ENCODE peak calls at places on chromosomes 1 and 21, in four cellular contexts. I, Y, M and D are unnamed samples.

GRCh38 chr21:33015091-33015490 is 10.6 kb upstream of the OLIG2 start:
- DNase-seq in M (no peak), Y (no peak), I (no peak), D (no peak)

GRCh38 chr1:212205843-212206242 is 79.4 kb upstream of the PPP2R5A start:
- DNase-seq in I (no peak), Y (no peak), M (no peak), D (no peak)

GRCh38 chr1:93816970-93817738 is 61.9 kb downstream of the DNTTIP2 start:
- DNase-seq in M (no peak), Y (no peak), I (peak), D (no peak)

GRCh38 chr1:10696977-10697376 is 99.5 kb downstream of the CASZ1 start:
- DNase-seq in Y (no peak), I (no peak), M (no peak), D (no peak)

GRCh38 chr1:226097866-226098625 is 35.5 kb downstream of the H3-3A start:
- DNase-seq in Y (no peak), I (no peak), M (no peak), D (no peak)

GRCh38 chr1:5099558-5099957 is 445.1 kb downstream of the AJAP1 start:
- DNase-seq in Y (no peak), I (peak), M (no peak), D (peak)

GRCh38 chr1:64209221-64209620 is 5.8 kb downstream of the UBE2U start:
- DNase-seq in Y (no peak), I (no peak), M (no peak), D (no peak)

GRCh38 chr1:158045639-158046038 is 52.2 kb downstream of the KIRREL1 start:
- DNase-seq in M (peak), Y (no peak), I (no peak), D (no peak)

GRCh38 chr1:9167638-9168037 is 38.7 kb upstream of the GPR157 start:
- DNase-seq in Y (no peak), I (no peak), M (no peak), D (no peak)

GRCh38 chr21:8991088-8991907 is 1530.1 kb upstream of the TPTE start:
- DNase-seq in I (no peak), M (no peak), Y (no peak), D (peak)

GRCh38 chr1:84682047-84682446 is 8.2 kb downstream of the SSX2IP start:
- DNase-seq in I (no peak), M (no peak), Y (no peak), D (no peak)

GRCh38 chr1:247812637-247813036 is 11.3 kb downstream of the OR14A16 start:
- DNase-seq in M (no peak), Y (no peak), I (no peak), D (no peak)

GRCh38 chr1:23475641-23476040 is 8.3 kb downstream of the ASAP3 start:
- DNase-seq in M (no peak), Y (no peak), I (no peak), D (no peak)

GRCh38 chr1:9101510-9102146 is 27.3 kb downstream of the GPR157 start:
- DNase-seq in Y (peak), I (peak), M (peak), D (peak)

GRCh38 chr1:100332331-100332730 is 20.0 kb upstream of the CDC14A start:
- DNase-seq in Y (no peak), I (no peak), M (no peak), D (no peak)

GRCh38 chr1:53147171-53147570 is 4.7 kb upstream of the SLC1A7 start:
- DNase-seq in Y (no peak), I (peak), M (no peak), D (no peak)

GRCh38 chr1:183670169-183670568 is 17.1 kb upstream of the APOBEC4 start:
- DNase-seq in I (no peak), M (no peak), Y (no peak), D (no peak)

GRCh38 chr1:218775476-218776170 is 398.1 kb upstream of the LYPLAL1 start:
- DNase-seq in I (no peak), M (no peak), Y (no peak), D (no peak)

GRCh38 chr1:181931873-181932272 is 129.6 kb downstream of the ZNF648 start:
- DNase-seq in I (no peak), Y (no peak), M (no peak), D (no peak)

GRCh38 chr1:181936768-181937581 is 124.5 kb downstream of the ZNF648 start:
- DNase-seq in I (peak), Y (no peak), M (peak), D (peak)

DNA sequence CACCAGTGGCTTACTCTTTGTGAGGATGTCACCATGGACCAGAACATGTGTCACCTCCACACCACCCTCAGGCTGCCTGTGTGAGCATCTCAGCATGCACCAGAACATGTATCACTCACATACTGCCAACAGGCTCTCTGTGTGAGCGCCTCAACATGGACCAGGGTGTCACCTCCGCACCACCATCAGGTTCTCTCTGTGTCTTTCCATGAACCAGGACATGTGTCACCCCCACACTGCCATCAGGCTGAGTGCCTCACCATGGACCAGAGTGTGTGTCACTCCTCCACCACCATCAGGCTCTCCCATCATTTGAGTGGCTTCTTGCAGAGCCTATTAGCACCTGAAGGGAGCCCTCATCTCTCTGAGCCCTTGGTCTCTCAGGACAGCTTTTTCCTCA is 125.2 kb downstream of the ZNF648 start:
- DNase-seq in I (no peak), M (no peak), Y (no peak), D (no peak)
- H3K27ac ChIP-seq in I (no peak), M (no peak), Y (no peak), D (no peak)

DNA sequence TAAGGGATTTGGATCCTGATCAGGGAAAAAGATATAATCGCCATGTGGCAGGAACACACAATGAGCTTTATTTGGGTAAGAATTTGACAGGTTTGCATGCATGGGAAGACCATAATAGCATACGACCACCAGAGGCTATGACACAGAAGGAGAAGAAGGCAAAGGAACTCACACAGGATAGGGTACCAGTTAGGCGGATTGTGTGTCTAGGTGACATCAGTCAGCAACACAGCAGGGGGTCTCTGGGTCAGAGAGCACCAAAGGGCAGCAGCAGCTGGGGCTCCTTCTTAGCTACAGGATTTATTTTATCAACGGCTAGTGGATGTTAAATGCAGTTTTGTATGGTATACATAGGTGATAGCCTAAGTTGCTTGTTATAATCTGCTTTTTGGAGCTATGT is 551.3 kb downstream of the KCNT2 start:
- DNase-seq in Y (no peak), M (no peak), I (no peak), D (no peak)
- H3K27ac ChIP-seq in Y (no peak), M (no peak), I (no peak), D (no peak)

GRCh38 chr21:29166853-29167252 is 36.4 kb downstream of the MAP3K7CL start:
- DNase-seq in I (no peak), Y (no peak), M (no peak), D (no peak)
- H3K27ac ChIP-seq in I (no peak), Y (no peak), M (no peak), D (no peak)

DNA sequence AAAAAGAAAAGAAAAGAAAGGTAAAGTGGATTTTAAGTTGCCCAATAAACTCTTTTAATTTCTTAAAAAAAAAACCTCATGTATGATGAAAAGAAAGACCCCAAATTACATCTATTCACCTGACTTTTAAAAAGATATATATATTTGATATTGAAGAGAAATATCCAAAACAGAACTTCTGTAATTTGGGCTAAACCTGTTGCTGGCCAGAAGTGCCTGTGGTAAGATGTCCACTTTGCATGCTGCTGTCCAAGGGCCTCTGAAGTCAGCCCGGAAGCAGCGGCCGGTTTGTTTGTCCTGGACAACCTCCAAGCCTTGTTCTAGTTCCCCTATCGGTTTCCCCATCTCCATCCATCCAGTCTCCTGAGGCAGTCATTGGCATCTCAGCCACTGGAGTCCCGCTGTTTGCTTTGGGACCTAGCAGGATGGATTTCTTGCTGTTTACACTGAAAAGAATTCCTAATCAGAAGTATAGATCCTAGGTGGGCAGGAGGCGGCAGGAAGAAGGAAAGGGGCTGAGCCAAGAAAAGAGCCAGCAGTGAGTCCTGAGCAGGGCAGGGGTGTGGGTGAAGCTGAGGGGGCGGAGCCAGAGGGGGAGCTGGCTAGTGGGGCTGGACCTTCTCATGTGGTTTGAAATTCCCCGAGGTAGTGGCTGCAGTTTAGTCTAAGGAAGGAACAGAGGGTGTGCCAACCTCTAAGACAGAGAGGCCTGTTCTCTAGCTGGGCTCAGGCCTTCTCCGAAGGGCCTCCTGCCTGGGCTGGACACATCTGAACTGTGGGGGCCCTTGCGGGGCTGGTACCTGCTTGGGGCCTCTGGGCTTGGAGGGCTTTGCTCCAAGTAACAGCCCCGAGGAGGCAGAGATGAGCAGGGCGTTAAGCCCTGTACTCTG is 3.3 kb downstream of the NCMAP start:
- DNase-seq in Y (peak), I (no peak), M (peak), D (peak)
- H3K27ac ChIP-seq in Y (no peak), I (no peak), M (peak), D (no peak)

DNA sequence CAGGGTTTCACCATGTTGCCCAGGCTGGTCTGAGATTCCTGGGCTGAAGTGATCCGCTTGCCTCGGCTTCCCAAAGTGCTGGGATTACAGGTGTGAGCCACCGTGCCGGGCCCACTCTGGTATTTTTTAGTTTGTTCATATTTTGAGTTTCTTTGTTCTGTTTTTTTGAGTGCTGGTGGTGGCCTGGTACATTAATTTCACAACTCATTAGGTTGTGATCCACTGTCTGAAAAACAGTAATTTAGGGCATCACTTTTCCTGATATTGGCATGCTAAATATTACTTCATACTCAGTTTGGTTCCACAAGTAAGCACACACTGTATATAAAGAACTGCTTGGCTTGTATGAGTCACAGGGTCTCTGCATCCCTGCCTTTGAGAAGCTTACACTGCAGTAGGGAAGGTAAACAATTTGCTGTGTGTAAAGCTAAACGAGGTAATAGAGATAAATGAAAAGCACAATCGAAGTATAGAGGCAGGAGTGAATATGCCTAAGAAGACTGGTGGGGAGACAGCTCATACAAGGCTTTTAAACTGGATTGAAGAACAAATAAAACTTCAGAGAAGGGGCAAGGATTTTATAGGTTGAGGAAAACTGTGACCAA is 7.7 kb downstream of the SNX27 start:
- DNase-seq in I (no peak), M (no peak), Y (no peak), D (no peak)
- H3K27ac ChIP-seq in I (no peak), M (peak), Y (peak), D (no peak)

GRCh38 chr1:110449661-110450651 is 993 bp upstream of the PROK1 start:
- DNase-seq in M (no peak), Y (no peak), I (no peak), D (no peak)
- H3K27ac ChIP-seq in M (no peak), Y (no peak), I (no peak), D (no peak)

GRCh38 chr1:37294514-37294913 is 179.9 kb upstream of the ZC3H12A start:
- DNase-seq in I (no peak), M (no peak), Y (no peak), D (no peak)
- H3K27ac ChIP-seq in I (no peak), M (no peak), Y (no peak), D (no peak)

GRCh38 chr1:36086529-36087232 is 2.0 kb upstream of the ADPRS start:
- DNase-seq in M (no peak), I (no peak), Y (no peak), D (peak)

GRCh38 chr1:36087233-36088123 is 1.2 kb upstream of the ADPRS start:
- DNase-seq in M (no peak), I (no peak), Y (no peak), D (peak)

GRCh38 chr1:36088577-36089392 is at the start of gene ADPRS:
- DNase-seq in M (peak), Y (peak), I (peak), D (peak)

GRCh38 chr1:36089393-36090121 is 865 bp downstream of the ADPRS start:
- DNase-seq in I (peak), M (no peak), Y (no peak), D (no peak)

DNA sequence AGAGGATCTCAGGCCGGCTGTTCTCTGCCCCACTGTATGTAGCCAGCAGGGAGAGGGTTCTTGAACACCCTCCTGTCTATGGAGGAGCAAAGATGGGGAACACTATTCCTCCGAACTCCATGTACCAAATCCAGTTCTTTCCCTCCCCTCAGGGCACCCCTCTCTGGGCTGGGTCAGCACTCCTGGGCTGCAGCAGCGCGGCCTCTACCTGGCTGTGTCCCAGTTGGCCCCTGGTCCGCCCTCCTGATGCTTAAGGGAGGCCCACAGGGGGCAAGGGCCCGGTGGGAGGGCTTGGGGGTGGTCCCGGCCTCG is 471 bp upstream of the ADPRS start:
- DNase-seq in Y (no peak), M (no peak), I (no peak), D (no peak)
- H3K27ac ChIP-seq in Y (peak), M (peak), I (no peak), D (no peak)

DNA sequence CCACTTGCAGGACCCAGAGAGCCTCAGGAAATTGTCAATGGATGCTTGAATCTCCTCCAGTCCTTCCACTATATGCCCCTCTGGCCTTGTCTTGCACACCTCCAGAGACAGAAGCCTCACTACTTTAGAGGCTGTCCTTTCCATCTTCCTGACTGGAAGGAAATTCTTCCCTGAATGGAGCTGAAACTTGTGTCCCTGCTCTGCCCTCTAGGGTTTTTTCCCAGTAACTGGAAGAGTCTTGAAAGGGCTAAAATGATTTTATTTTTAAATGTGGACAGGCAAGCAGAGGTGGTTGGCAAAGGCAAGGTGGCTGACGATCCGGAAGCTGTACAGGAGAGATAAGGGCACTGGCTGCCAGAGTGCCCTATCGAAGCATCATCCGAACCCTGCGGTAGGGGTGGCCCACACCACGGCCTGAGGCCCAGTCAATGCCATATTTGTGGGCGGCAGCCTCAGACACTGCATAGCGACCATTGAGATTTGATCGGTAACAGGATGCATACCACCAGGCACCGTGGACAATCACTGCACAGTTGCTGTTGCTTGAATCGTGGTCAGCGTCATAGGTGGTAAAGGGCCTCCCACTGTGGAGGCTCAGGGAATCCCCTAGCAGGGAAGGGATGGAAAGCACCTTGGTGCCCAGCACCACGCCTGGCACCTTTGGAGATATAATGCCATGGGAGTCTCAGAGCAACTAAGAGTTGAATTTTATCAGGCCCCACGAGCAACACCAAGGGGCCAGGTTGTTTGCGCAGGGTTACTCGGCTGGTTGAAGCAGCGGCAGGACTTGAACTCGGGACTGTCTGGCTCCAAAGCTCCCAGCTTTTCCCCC is 2.3 kb upstream of the MAP3K6 start:
- DNase-seq in M (no peak), Y (no peak), I (no peak), D (no peak)
- H3K27ac ChIP-seq in M (peak), Y (no peak), I (no peak), D (no peak)